ENCODE peak calls at places on chromosome 20, in nine cellular contexts. One of them, this sample, is unnamed.

GRCh38 chr20:47790032-47790965 is 5.0 kb upstream of the SULF2 start:
- DNase-seq in DMS153: no peak
- DNase-seq in T-helper 2 cell: no peak
- DNase-seq in cerebellar cortex: no peak
- DNase-seq in GDM1: no peak
- DNase-seq in K562: no peak
- DNase-seq in T-cell: no peak
- DNase-seq in neural crest cell: no peak
- DNase-seq in GM04504: peak
- DNase-seq in this sample: no peak

GRCh38 chr20:38358500-38358998 is 12.3 kb downstream of the LBP start:
- DNase-seq in DMS153: no peak
- DNase-seq in T-helper 2 cell: no peak
- DNase-seq in cerebellar cortex: no peak
- DNase-seq in GDM1: no peak
- DNase-seq in K562: no peak
- DNase-seq in T-cell: no peak
- DNase-seq in neural crest cell: no peak
- DNase-seq in GM04504: no peak
- DNase-seq in this sample: no peak

GRCh38 chr20:59850018-59850641 is 83.3 kb downstream of the SYCP2 start:
- DNase-seq in DMS153: peak
- DNase-seq in T-helper 2 cell: no peak
- DNase-seq in cerebellar cortex: peak
- DNase-seq in GDM1: no peak
- DNase-seq in K562: peak
- DNase-seq in T-cell: no peak
- DNase-seq in neural crest cell: no peak
- DNase-seq in GM04504: no peak
- DNase-seq in this sample: peak

GRCh38 chr20:21615617-21616080 is 89.8 kb upstream of the PAX1 start:
- DNase-seq in DMS153: peak
- DNase-seq in T-helper 2 cell: no peak
- DNase-seq in cerebellar cortex: peak
- DNase-seq in GDM1: peak
- DNase-seq in K562: peak
- DNase-seq in T-cell: peak
- DNase-seq in neural crest cell: peak
- DNase-seq in GM04504: peak
- DNase-seq in this sample: peak

GRCh38 chr20:20407891-20408805 is 40.2 kb downstream of the INSM1 start:
- DNase-seq in DMS153: no peak
- DNase-seq in T-helper 2 cell: no peak
- DNase-seq in cerebellar cortex: peak
- DNase-seq in GDM1: no peak
- DNase-seq in K562: no peak
- DNase-seq in T-cell: no peak
- DNase-seq in neural crest cell: no peak
- DNase-seq in GM04504: no peak
- DNase-seq in this sample: peak

GRCh38 chr20:25643735-25644134 is 19.9 kb upstream of the NANP start:
- DNase-seq in DMS153: no peak
- DNase-seq in T-helper 2 cell: no peak
- DNase-seq in cerebellar cortex: no peak
- DNase-seq in GDM1: no peak
- DNase-seq in K562: no peak
- DNase-seq in T-cell: peak
- DNase-seq in neural crest cell: no peak
- DNase-seq in GM04504: no peak
- DNase-seq in this sample: no peak

GRCh38 chr20:58792426-58792825 is 58.3 kb downstream of the GNAS-AS1 start:
- DNase-seq in DMS153: no peak
- DNase-seq in T-helper 2 cell: no peak
- DNase-seq in cerebellar cortex: no peak
- DNase-seq in GDM1: no peak
- DNase-seq in K562: no peak
- DNase-seq in T-cell: no peak
- DNase-seq in neural crest cell: no peak
- DNase-seq in GM04504: no peak
- DNase-seq in this sample: no peak

GRCh38 chr20:37471741-37472235 is 49.3 kb upstream of the NNAT start:
- DNase-seq in DMS153: no peak
- DNase-seq in T-helper 2 cell: no peak
- DNase-seq in cerebellar cortex: no peak
- DNase-seq in GDM1: no peak
- DNase-seq in K562: no peak
- DNase-seq in T-cell: no peak
- DNase-seq in neural crest cell: no peak
- DNase-seq in GM04504: no peak
- DNase-seq in this sample: no peak

GRCh38 chr20:23550227-23550626 is 18.1 kb downstream of the CST9L start:
- DNase-seq in DMS153: peak
- DNase-seq in T-helper 2 cell: no peak
- DNase-seq in cerebellar cortex: no peak
- DNase-seq in GDM1: no peak
- DNase-seq in K562: no peak
- DNase-seq in T-cell: no peak
- DNase-seq in neural crest cell: no peak
- DNase-seq in GM04504: no peak
- DNase-seq in this sample: no peak

GRCh38 chr20:9769954-9770353 is 68.9 kb downstream of the PAK5 start:
- DNase-seq in DMS153: no peak
- DNase-seq in T-helper 2 cell: no peak
- DNase-seq in cerebellar cortex: no peak
- DNase-seq in GDM1: no peak
- DNase-seq in K562: no peak
- DNase-seq in T-cell: no peak
- DNase-seq in neural crest cell: no peak
- DNase-seq in GM04504: no peak
- DNase-seq in this sample: no peak

GRCh38 chr20:44114755-44115044 is 72.3 kb downstream of the JPH2 start:
- DNase-seq in DMS153: no peak
- DNase-seq in T-helper 2 cell: no peak
- DNase-seq in cerebellar cortex: no peak
- DNase-seq in GDM1: no peak
- DNase-seq in K562: no peak
- DNase-seq in T-cell: no peak
- DNase-seq in neural crest cell: no peak
- DNase-seq in GM04504: no peak
- DNase-seq in this sample: no peak

GRCh38 chr20:39800548-39800947 is 838.4 kb downstream of the DHX35 start:
- DNase-seq in DMS153: no peak
- DNase-seq in T-helper 2 cell: no peak
- DNase-seq in cerebellar cortex: no peak
- DNase-seq in GDM1: no peak
- DNase-seq in K562: no peak
- DNase-seq in T-cell: no peak
- DNase-seq in neural crest cell: no peak
- DNase-seq in GM04504: peak
- DNase-seq in this sample: no peak

GRCh38 chr20:51650685-51651134 is 108.2 kb upstream of the NFATC2 start:
- DNase-seq in DMS153: no peak
- DNase-seq in T-helper 2 cell: no peak
- DNase-seq in cerebellar cortex: no peak
- DNase-seq in GDM1: peak
- DNase-seq in K562: no peak
- DNase-seq in T-cell: no peak
- DNase-seq in neural crest cell: no peak
- DNase-seq in GM04504: no peak
- DNase-seq in this sample: no peak

GRCh38 chr20:34824861-34825529 is 456 bp downstream of the NCOA6 start:
- DNase-seq in DMS153: no peak
- DNase-seq in T-helper 2 cell: peak
- DNase-seq in cerebellar cortex: peak
- DNase-seq in GDM1: peak
- DNase-seq in K562: no peak
- DNase-seq in T-cell: peak
- DNase-seq in neural crest cell: peak
- DNase-seq in GM04504: no peak
- DNase-seq in this sample: peak

GRCh38 chr20:36470482-36471062 is 70.7 kb upstream of the MYL9 start:
- DNase-seq in DMS153: peak
- DNase-seq in T-helper 2 cell: no peak
- DNase-seq in cerebellar cortex: no peak
- DNase-seq in GDM1: no peak
- DNase-seq in K562: no peak
- DNase-seq in T-cell: no peak
- DNase-seq in neural crest cell: no peak
- DNase-seq in GM04504: no peak
- DNase-seq in this sample: no peak

GRCh38 chr20:32231847-32232246 is 24.2 kb downstream of the POFUT1 start:
- DNase-seq in DMS153: no peak
- DNase-seq in T-helper 2 cell: no peak
- DNase-seq in cerebellar cortex: no peak
- DNase-seq in GDM1: no peak
- DNase-seq in K562: no peak
- DNase-seq in T-cell: peak
- DNase-seq in neural crest cell: no peak
- DNase-seq in GM04504: no peak
- DNase-seq in this sample: no peak

GRCh38 chr20:32356935-32357868 is 929 bp upstream of the ASXL1 start:
- DNase-seq in DMS153: peak
- DNase-seq in T-helper 2 cell: no peak
- DNase-seq in cerebellar cortex: no peak
- DNase-seq in GDM1: no peak
- DNase-seq in K562: peak
- DNase-seq in T-cell: no peak
- DNase-seq in neural crest cell: no peak
- DNase-seq in GM04504: no peak
- DNase-seq in this sample: no peak

GRCh38 chr20:5933802-5934436 is 16.4 kb downstream of the TRMT6 start:
- DNase-seq in DMS153: peak
- DNase-seq in T-helper 2 cell: no peak
- DNase-seq in cerebellar cortex: peak
- DNase-seq in GDM1: peak
- DNase-seq in K562: no peak
- DNase-seq in T-cell: no peak
- DNase-seq in neural crest cell: no peak
- DNase-seq in GM04504: no peak
- DNase-seq in this sample: peak

GRCh38 chr20:951384-952169 is 35.4 kb upstream of the ANGPT4 start:
- DNase-seq in DMS153: no peak
- DNase-seq in T-helper 2 cell: no peak
- DNase-seq in cerebellar cortex: no peak
- DNase-seq in GDM1: no peak
- DNase-seq in K562: no peak
- DNase-seq in T-cell: no peak
- DNase-seq in neural crest cell: no peak
- DNase-seq in GM04504: no peak
- DNase-seq in this sample: no peak

GRCh38 chr20:2778602-2779321 is 21.7 kb downstream of the CPXM1 start:
- DNase-seq in DMS153: no peak
- DNase-seq in T-helper 2 cell: no peak
- DNase-seq in cerebellar cortex: no peak
- DNase-seq in GDM1: no peak
- DNase-seq in K562: no peak
- DNase-seq in T-cell: no peak
- DNase-seq in neural crest cell: no peak
- DNase-seq in GM04504: no peak
- DNase-seq in this sample: no peak

GRCh38 chr20:10113746-10114145 is 79.0 kb downstream of the ANKEF1 start:
- DNase-seq in DMS153: no peak
- DNase-seq in T-helper 2 cell: no peak
- DNase-seq in cerebellar cortex: no peak
- DNase-seq in GDM1: no peak
- DNase-seq in K562: no peak
- DNase-seq in T-cell: no peak
- DNase-seq in neural crest cell: no peak
- DNase-seq in GM04504: no peak
- DNase-seq in this sample: peak

GRCh38 chr20:23214903-23215302 is 128.8 kb upstream of the CD93 start:
- DNase-seq in DMS153: no peak
- DNase-seq in T-helper 2 cell: no peak
- DNase-seq in cerebellar cortex: no peak
- DNase-seq in GDM1: no peak
- DNase-seq in K562: no peak
- DNase-seq in T-cell: no peak
- DNase-seq in neural crest cell: no peak
- DNase-seq in GM04504: no peak
- DNase-seq in this sample: no peak

GRCh38 chr20:37345339-37346231 is at the start of gene SRC:
- DNase-seq in DMS153: no peak
- DNase-seq in T-helper 2 cell: peak
- DNase-seq in cerebellar cortex: peak
- DNase-seq in GDM1: no peak
- DNase-seq in K562: peak
- DNase-seq in T-cell: peak
- DNase-seq in neural crest cell: peak
- DNase-seq in GM04504: peak
- DNase-seq in this sample: peak

GRCh38 chr20:15582146-15582776 is 991.0 kb downstream of the KIF16B start:
- DNase-seq in DMS153: no peak
- DNase-seq in T-helper 2 cell: no peak
- DNase-seq in cerebellar cortex: no peak
- DNase-seq in GDM1: no peak
- DNase-seq in K562: no peak
- DNase-seq in T-cell: no peak
- DNase-seq in neural crest cell: no peak
- DNase-seq in GM04504: no peak
- DNase-seq in this sample: no peak

GRCh38 chr20:62923669-62924566 is 2.4 kb downstream of the DIDO1 start:
- DNase-seq in DMS153: no peak
- DNase-seq in T-helper 2 cell: no peak
- DNase-seq in cerebellar cortex: no peak
- DNase-seq in GDM1: no peak
- DNase-seq in K562: no peak
- DNase-seq in T-cell: no peak
- DNase-seq in neural crest cell: no peak
- DNase-seq in GM04504: no peak
- DNase-seq in this sample: no peak

GRCh38 chr20:61056136-61056535 is 195.9 kb upstream of the CDH4 start:
- DNase-seq in DMS153: no peak
- DNase-seq in T-helper 2 cell: no peak
- DNase-seq in cerebellar cortex: no peak
- DNase-seq in GDM1: no peak
- DNase-seq in K562: no peak
- DNase-seq in T-cell: no peak
- DNase-seq in neural crest cell: no peak
- DNase-seq in GM04504: no peak
- DNase-seq in this sample: no peak

GRCh38 chr20:13267231-13267630 is 46.2 kb downstream of the ISM1 start:
- DNase-seq in DMS153: no peak
- DNase-seq in T-helper 2 cell: no peak
- DNase-seq in cerebellar cortex: no peak
- DNase-seq in GDM1: no peak
- DNase-seq in K562: no peak
- DNase-seq in T-cell: no peak
- DNase-seq in neural crest cell: no peak
- DNase-seq in GM04504: no peak
- DNase-seq in this sample: no peak

GRCh38 chr20:36835025-36835424 is 40.9 kb upstream of the TLDC2 start:
- DNase-seq in DMS153: no peak
- DNase-seq in T-helper 2 cell: no peak
- DNase-seq in cerebellar cortex: no peak
- DNase-seq in GDM1: no peak
- DNase-seq in K562: no peak
- DNase-seq in T-cell: no peak
- DNase-seq in neural crest cell: no peak
- DNase-seq in GM04504: no peak
- DNase-seq in this sample: no peak

GRCh38 chr20:33522256-33522820 is 32.4 kb downstream of the CBFA2T2 start:
- DNase-seq in DMS153: no peak
- DNase-seq in T-helper 2 cell: no peak
- DNase-seq in cerebellar cortex: no peak
- DNase-seq in GDM1: no peak
- DNase-seq in K562: no peak
- DNase-seq in T-cell: no peak
- DNase-seq in neural crest cell: no peak
- DNase-seq in GM04504: no peak
- DNase-seq in this sample: no peak

GRCh38 chr20:32141465-32141980 is 32.0 kb downstream of the TM9SF4 start:
- DNase-seq in DMS153: no peak
- DNase-seq in T-helper 2 cell: no peak
- DNase-seq in cerebellar cortex: no peak
- DNase-seq in GDM1: no peak
- DNase-seq in K562: no peak
- DNase-seq in T-cell: no peak
- DNase-seq in neural crest cell: no peak
- DNase-seq in GM04504: no peak
- DNase-seq in this sample: no peak

GRCh38 chr20:49230021-49230420 is 10.8 kb downstream of the DDX27 start:
- DNase-seq in DMS153: peak
- DNase-seq in T-helper 2 cell: no peak
- DNase-seq in cerebellar cortex: no peak
- DNase-seq in GDM1: no peak
- DNase-seq in K562: no peak
- DNase-seq in T-cell: no peak
- DNase-seq in neural crest cell: no peak
- DNase-seq in GM04504: no peak
- DNase-seq in this sample: peak